ENCODE peak calls at places on chromosome 2, in six cellular contexts. One of them, this sample, is unnamed.

GRCh38 chr2:39275016-39275415 is 31.2 kb upstream of the CDKL4 start:
- ATAC-seq in activated CD4-positive, alpha-beta T cell treated with anti-CD3 and anti-CD28 coated beads for 36 hours: no peak
- ATAC-seq in sciatic nerve: no peak
- ATAC-seq in Right ventricle myocardium superior: no peak
- ATAC-seq in activated CD8-positive, alpha-beta memory T cell treated with anti-CD3 and anti-CD28 coated beads, Interleukin-2, amount 10 ng/mL, durations not matched to agents 7 days and 5 days: no peak
- ATAC-seq in Right ventricle myocardium inferior: no peak
- ATAC-seq in this sample: no peak

GRCh38 chr2:200703132-200703925 is 108.4 kb upstream of the BZW1 start:
- ATAC-seq in activated CD4-positive, alpha-beta T cell treated with anti-CD3 and anti-CD28 coated beads for 36 hours: peak; percentile 85
- ATAC-seq in sciatic nerve: peak; percentile 64
- ATAC-seq in Right ventricle myocardium superior: peak; percentile 66
- ATAC-seq in activated CD8-positive, alpha-beta memory T cell treated with anti-CD3 and anti-CD28 coated beads, Interleukin-2, amount 10 ng/mL, durations not matched to agents 7 days and 5 days: peak; percentile 78
- ATAC-seq in Right ventricle myocardium inferior: no peak
- ATAC-seq in this sample: no peak

GRCh38 chr2:240793313-240794177 is 26.5 kb downstream of the KIF1A start:
- ATAC-seq in activated CD4-positive, alpha-beta T cell treated with anti-CD3 and anti-CD28 coated beads for 36 hours: no peak
- ATAC-seq in sciatic nerve: no peak
- ATAC-seq in Right ventricle myocardium superior: no peak
- ATAC-seq in activated CD8-positive, alpha-beta memory T cell treated with anti-CD3 and anti-CD28 coated beads, Interleukin-2, amount 10 ng/mL, durations not matched to agents 7 days and 5 days: no peak
- ATAC-seq in Right ventricle myocardium inferior: no peak
- ATAC-seq in this sample: no peak

GRCh38 chr2:174771136-174771535 is 6.9 kb upstream of the CHRNA1 start:
- ATAC-seq in activated CD4-positive, alpha-beta T cell treated with anti-CD3 and anti-CD28 coated beads for 36 hours: no peak
- ATAC-seq in sciatic nerve: no peak
- ATAC-seq in Right ventricle myocardium superior: peak; percentile 5
- ATAC-seq in activated CD8-positive, alpha-beta memory T cell treated with anti-CD3 and anti-CD28 coated beads, Interleukin-2, amount 10 ng/mL, durations not matched to agents 7 days and 5 days: no peak
- ATAC-seq in Right ventricle myocardium inferior: no peak
- ATAC-seq in this sample: no peak

GRCh38 chr2:26336719-26337118 is 9.2 kb upstream of the SELENOI start:
- ATAC-seq in activated CD4-positive, alpha-beta T cell treated with anti-CD3 and anti-CD28 coated beads for 36 hours: peak; percentile 83
- ATAC-seq in sciatic nerve: no peak
- ATAC-seq in Right ventricle myocardium superior: no peak
- ATAC-seq in activated CD8-positive, alpha-beta memory T cell treated with anti-CD3 and anti-CD28 coated beads, Interleukin-2, amount 10 ng/mL, durations not matched to agents 7 days and 5 days: peak; percentile 9
- ATAC-seq in Right ventricle myocardium inferior: no peak
- ATAC-seq in this sample: no peak

GRCh38 chr2:174965992-174966789 is 39.0 kb downstream of the CHN1 start:
- ATAC-seq in activated CD4-positive, alpha-beta T cell treated with anti-CD3 and anti-CD28 coated beads for 36 hours: peak; percentile 58
- ATAC-seq in sciatic nerve: peak; percentile 68
- ATAC-seq in Right ventricle myocardium superior: no peak
- ATAC-seq in activated CD8-positive, alpha-beta memory T cell treated with anti-CD3 and anti-CD28 coated beads, Interleukin-2, amount 10 ng/mL, durations not matched to agents 7 days and 5 days: peak; percentile 36
- ATAC-seq in Right ventricle myocardium inferior: no peak
- ATAC-seq in this sample: no peak

GRCh38 chr2:113282747-113283533 is 4.2 kb upstream of the PAX8 start:
- ATAC-seq in activated CD4-positive, alpha-beta T cell treated with anti-CD3 and anti-CD28 coated beads for 36 hours: no peak
- ATAC-seq in sciatic nerve: peak; percentile 66
- ATAC-seq in Right ventricle myocardium superior: peak; percentile 70
- ATAC-seq in activated CD8-positive, alpha-beta memory T cell treated with anti-CD3 and anti-CD28 coated beads, Interleukin-2, amount 10 ng/mL, durations not matched to agents 7 days and 5 days: no peak
- ATAC-seq in Right ventricle myocardium inferior: peak; percentile 52
- ATAC-seq in this sample: no peak

GRCh38 chr2:55824554-55825096 is 99.0 kb downstream of the EFEMP1 start:
- ATAC-seq in activated CD4-positive, alpha-beta T cell treated with anti-CD3 and anti-CD28 coated beads for 36 hours: no peak
- ATAC-seq in sciatic nerve: peak; percentile 15
- ATAC-seq in Right ventricle myocardium superior: no peak
- ATAC-seq in activated CD8-positive, alpha-beta memory T cell treated with anti-CD3 and anti-CD28 coated beads, Interleukin-2, amount 10 ng/mL, durations not matched to agents 7 days and 5 days: no peak
- ATAC-seq in Right ventricle myocardium inferior: no peak
- ATAC-seq in this sample: no peak

GRCh38 chr2:36550006-36550405 is 48.0 kb downstream of the FEZ2 start:
- ATAC-seq in activated CD4-positive, alpha-beta T cell treated with anti-CD3 and anti-CD28 coated beads for 36 hours: no peak
- ATAC-seq in sciatic nerve: no peak
- ATAC-seq in Right ventricle myocardium superior: no peak
- ATAC-seq in activated CD8-positive, alpha-beta memory T cell treated with anti-CD3 and anti-CD28 coated beads, Interleukin-2, amount 10 ng/mL, durations not matched to agents 7 days and 5 days: no peak
- ATAC-seq in Right ventricle myocardium inferior: no peak
- ATAC-seq in this sample: no peak

GRCh38 chr2:155412599-155412998 is 714.1 kb downstream of the KCNJ3 start:
- ATAC-seq in activated CD4-positive, alpha-beta T cell treated with anti-CD3 and anti-CD28 coated beads for 36 hours: no peak
- ATAC-seq in sciatic nerve: no peak
- ATAC-seq in Right ventricle myocardium superior: no peak
- ATAC-seq in activated CD8-positive, alpha-beta memory T cell treated with anti-CD3 and anti-CD28 coated beads, Interleukin-2, amount 10 ng/mL, durations not matched to agents 7 days and 5 days: no peak
- ATAC-seq in Right ventricle myocardium inferior: no peak
- ATAC-seq in this sample: no peak

GRCh38 chr2:121263996-121264715 is 20.8 kb downstream of the TFCP2L1 start:
- ATAC-seq in activated CD4-positive, alpha-beta T cell treated with anti-CD3 and anti-CD28 coated beads for 36 hours: no peak
- ATAC-seq in sciatic nerve: no peak
- ATAC-seq in Right ventricle myocardium superior: no peak
- ATAC-seq in activated CD8-positive, alpha-beta memory T cell treated with anti-CD3 and anti-CD28 coated beads, Interleukin-2, amount 10 ng/mL, durations not matched to agents 7 days and 5 days: no peak
- ATAC-seq in Right ventricle myocardium inferior: no peak
- ATAC-seq in this sample: no peak

GRCh38 chr2:216884347-216884746 is 24.5 kb upstream of the TNP1 start:
- ATAC-seq in activated CD4-positive, alpha-beta T cell treated with anti-CD3 and anti-CD28 coated beads for 36 hours: no peak
- ATAC-seq in sciatic nerve: peak; percentile 33
- ATAC-seq in Right ventricle myocardium superior: peak; percentile 11
- ATAC-seq in activated CD8-positive, alpha-beta memory T cell treated with anti-CD3 and anti-CD28 coated beads, Interleukin-2, amount 10 ng/mL, durations not matched to agents 7 days and 5 days: no peak
- ATAC-seq in Right ventricle myocardium inferior: peak; percentile 27
- ATAC-seq in this sample: peak; percentile 55

GRCh38 chr2:73855526-73855925 is 26.8 kb downstream of the STAMBP start:
- ATAC-seq in activated CD4-positive, alpha-beta T cell treated with anti-CD3 and anti-CD28 coated beads for 36 hours: no peak
- ATAC-seq in sciatic nerve: no peak
- ATAC-seq in Right ventricle myocardium superior: no peak
- ATAC-seq in activated CD8-positive, alpha-beta memory T cell treated with anti-CD3 and anti-CD28 coated beads, Interleukin-2, amount 10 ng/mL, durations not matched to agents 7 days and 5 days: no peak
- ATAC-seq in Right ventricle myocardium inferior: no peak
- ATAC-seq in this sample: no peak

GRCh38 chr2:165901996-165902395 is 51.6 kb downstream of the TTC21B start:
- ATAC-seq in activated CD4-positive, alpha-beta T cell treated with anti-CD3 and anti-CD28 coated beads for 36 hours: no peak
- ATAC-seq in sciatic nerve: no peak
- ATAC-seq in Right ventricle myocardium superior: no peak
- ATAC-seq in activated CD8-positive, alpha-beta memory T cell treated with anti-CD3 and anti-CD28 coated beads, Interleukin-2, amount 10 ng/mL, durations not matched to agents 7 days and 5 days: no peak
- ATAC-seq in Right ventricle myocardium inferior: no peak
- ATAC-seq in this sample: no peak

GRCh38 chr2:36780231-36780808 is 83.8 kb downstream of the VIT start:
- ATAC-seq in activated CD4-positive, alpha-beta T cell treated with anti-CD3 and anti-CD28 coated beads for 36 hours: peak; percentile 55
- ATAC-seq in sciatic nerve: peak; percentile 56
- ATAC-seq in Right ventricle myocardium superior: peak; percentile 53
- ATAC-seq in activated CD8-positive, alpha-beta memory T cell treated with anti-CD3 and anti-CD28 coated beads, Interleukin-2, amount 10 ng/mL, durations not matched to agents 7 days and 5 days: peak; percentile 51
- ATAC-seq in Right ventricle myocardium inferior: no peak
- ATAC-seq in this sample: peak; percentile 44

GRCh38 chr2:56287974-56288373 is 104.2 kb downstream of the CCDC85A start:
- ATAC-seq in activated CD4-positive, alpha-beta T cell treated with anti-CD3 and anti-CD28 coated beads for 36 hours: no peak
- ATAC-seq in sciatic nerve: no peak
- ATAC-seq in Right ventricle myocardium superior: no peak
- ATAC-seq in activated CD8-positive, alpha-beta memory T cell treated with anti-CD3 and anti-CD28 coated beads, Interleukin-2, amount 10 ng/mL, durations not matched to agents 7 days and 5 days: no peak
- ATAC-seq in Right ventricle myocardium inferior: no peak
- ATAC-seq in this sample: no peak

GRCh38 chr2:118903489-118904215 is 38.3 kb upstream of the MARCO start:
- ATAC-seq in activated CD4-positive, alpha-beta T cell treated with anti-CD3 and anti-CD28 coated beads for 36 hours: no peak
- ATAC-seq in sciatic nerve: peak; percentile 15
- ATAC-seq in Right ventricle myocardium superior: peak; percentile 25
- ATAC-seq in activated CD8-positive, alpha-beta memory T cell treated with anti-CD3 and anti-CD28 coated beads, Interleukin-2, amount 10 ng/mL, durations not matched to agents 7 days and 5 days: no peak
- ATAC-seq in Right ventricle myocardium inferior: peak; percentile 34
- ATAC-seq in this sample: no peak

GRCh38 chr2:240624011-240624949 is 1.0 kb upstream of the GPR35 start:
- ATAC-seq in activated CD4-positive, alpha-beta T cell treated with anti-CD3 and anti-CD28 coated beads for 36 hours: no peak
- ATAC-seq in sciatic nerve: peak; percentile 6
- ATAC-seq in Right ventricle myocardium superior: peak; percentile 16
- ATAC-seq in activated CD8-positive, alpha-beta memory T cell treated with anti-CD3 and anti-CD28 coated beads, Interleukin-2, amount 10 ng/mL, durations not matched to agents 7 days and 5 days: peak; percentile 3
- ATAC-seq in Right ventricle myocardium inferior: no peak
- ATAC-seq in this sample: no peak

GRCh38 chr2:148244593-148245292 is 223.9 kb downstream of the MBD5 start:
- ATAC-seq in activated CD4-positive, alpha-beta T cell treated with anti-CD3 and anti-CD28 coated beads for 36 hours: no peak
- ATAC-seq in sciatic nerve: no peak
- ATAC-seq in Right ventricle myocardium superior: no peak
- ATAC-seq in activated CD8-positive, alpha-beta memory T cell treated with anti-CD3 and anti-CD28 coated beads, Interleukin-2, amount 10 ng/mL, durations not matched to agents 7 days and 5 days: no peak
- ATAC-seq in Right ventricle myocardium inferior: no peak
- ATAC-seq in this sample: no peak

GRCh38 chr2:200747668-200748618 is 63.8 kb upstream of the BZW1 start:
- ATAC-seq in activated CD4-positive, alpha-beta T cell treated with anti-CD3 and anti-CD28 coated beads for 36 hours: no peak
- ATAC-seq in sciatic nerve: peak; percentile 54
- ATAC-seq in Right ventricle myocardium superior: no peak
- ATAC-seq in activated CD8-positive, alpha-beta memory T cell treated with anti-CD3 and anti-CD28 coated beads, Interleukin-2, amount 10 ng/mL, durations not matched to agents 7 days and 5 days: no peak
- ATAC-seq in Right ventricle myocardium inferior: no peak
- ATAC-seq in this sample: peak; percentile 6

GRCh38 chr2:15134957-15135356 is 426.2 kb downstream of the NBAS start:
- ATAC-seq in activated CD4-positive, alpha-beta T cell treated with anti-CD3 and anti-CD28 coated beads for 36 hours: no peak
- ATAC-seq in sciatic nerve: no peak
- ATAC-seq in Right ventricle myocardium superior: no peak
- ATAC-seq in activated CD8-positive, alpha-beta memory T cell treated with anti-CD3 and anti-CD28 coated beads, Interleukin-2, amount 10 ng/mL, durations not matched to agents 7 days and 5 days: no peak
- ATAC-seq in Right ventricle myocardium inferior: no peak
- ATAC-seq in this sample: no peak

GRCh38 chr2:20172273-20173052 is 52.5 kb downstream of the SDC1 start:
- ATAC-seq in activated CD4-positive, alpha-beta T cell treated with anti-CD3 and anti-CD28 coated beads for 36 hours: no peak
- ATAC-seq in sciatic nerve: peak; percentile 63
- ATAC-seq in Right ventricle myocardium superior: no peak
- ATAC-seq in activated CD8-positive, alpha-beta memory T cell treated with anti-CD3 and anti-CD28 coated beads, Interleukin-2, amount 10 ng/mL, durations not matched to agents 7 days and 5 days: no peak
- ATAC-seq in Right ventricle myocardium inferior: peak; percentile 49
- ATAC-seq in this sample: no peak

GRCh38 chr2:12076810-12077209 is 330.4 kb downstream of the LPIN1 start:
- ATAC-seq in activated CD4-positive, alpha-beta T cell treated with anti-CD3 and anti-CD28 coated beads for 36 hours: peak; percentile 63
- ATAC-seq in sciatic nerve: no peak
- ATAC-seq in Right ventricle myocardium superior: no peak
- ATAC-seq in activated CD8-positive, alpha-beta memory T cell treated with anti-CD3 and anti-CD28 coated beads, Interleukin-2, amount 10 ng/mL, durations not matched to agents 7 days and 5 days: no peak
- ATAC-seq in Right ventricle myocardium inferior: no peak
- ATAC-seq in this sample: no peak

GRCh38 chr2:192254444-192254843 is 59.7 kb upstream of the TMEFF2 start:
- ATAC-seq in activated CD4-positive, alpha-beta T cell treated with anti-CD3 and anti-CD28 coated beads for 36 hours: no peak
- ATAC-seq in sciatic nerve: no peak
- ATAC-seq in Right ventricle myocardium superior: no peak
- ATAC-seq in activated CD8-positive, alpha-beta memory T cell treated with anti-CD3 and anti-CD28 coated beads, Interleukin-2, amount 10 ng/mL, durations not matched to agents 7 days and 5 days: no peak
- ATAC-seq in Right ventricle myocardium inferior: no peak
- ATAC-seq in this sample: no peak

GRCh38 chr2:61620244-61621159 is 82.3 kb upstream of the XPO1 start:
- ATAC-seq in activated CD4-positive, alpha-beta T cell treated with anti-CD3 and anti-CD28 coated beads for 36 hours: peak; percentile 91
- ATAC-seq in sciatic nerve: no peak
- ATAC-seq in Right ventricle myocardium superior: no peak
- ATAC-seq in activated CD8-positive, alpha-beta memory T cell treated with anti-CD3 and anti-CD28 coated beads, Interleukin-2, amount 10 ng/mL, durations not matched to agents 7 days and 5 days: peak; percentile 39
- ATAC-seq in Right ventricle myocardium inferior: no peak
- ATAC-seq in this sample: no peak

GRCh38 chr2:101807242-101807641 is 109.7 kb downstream of the MAP4K4 start:
- ATAC-seq in activated CD4-positive, alpha-beta T cell treated with anti-CD3 and anti-CD28 coated beads for 36 hours: peak; percentile 17
- ATAC-seq in sciatic nerve: no peak
- ATAC-seq in Right ventricle myocardium superior: no peak
- ATAC-seq in activated CD8-positive, alpha-beta memory T cell treated with anti-CD3 and anti-CD28 coated beads, Interleukin-2, amount 10 ng/mL, durations not matched to agents 7 days and 5 days: no peak
- ATAC-seq in Right ventricle myocardium inferior: no peak
- ATAC-seq in this sample: no peak

GRCh38 chr2:199602271-199602895 is 144.6 kb upstream of the SATB2 start:
- ATAC-seq in activated CD4-positive, alpha-beta T cell treated with anti-CD3 and anti-CD28 coated beads for 36 hours: no peak
- ATAC-seq in sciatic nerve: no peak
- ATAC-seq in Right ventricle myocardium superior: no peak
- ATAC-seq in activated CD8-positive, alpha-beta memory T cell treated with anti-CD3 and anti-CD28 coated beads, Interleukin-2, amount 10 ng/mL, durations not matched to agents 7 days and 5 days: no peak
- ATAC-seq in Right ventricle myocardium inferior: no peak
- ATAC-seq in this sample: no peak

GRCh38 chr2:190670182-190670946 is 21.5 kb downstream of the NAB1 start:
- ATAC-seq in activated CD4-positive, alpha-beta T cell treated with anti-CD3 and anti-CD28 coated beads for 36 hours: peak; percentile 53
- ATAC-seq in sciatic nerve: no peak
- ATAC-seq in Right ventricle myocardium superior: no peak
- ATAC-seq in activated CD8-positive, alpha-beta memory T cell treated with anti-CD3 and anti-CD28 coated beads, Interleukin-2, amount 10 ng/mL, durations not matched to agents 7 days and 5 days: peak; percentile 44
- ATAC-seq in Right ventricle myocardium inferior: no peak
- ATAC-seq in this sample: no peak

GRCh38 chr2:132670104-132670960 is at the start of gene LYPD1:
- ATAC-seq in activated CD4-positive, alpha-beta T cell treated with anti-CD3 and anti-CD28 coated beads for 36 hours: no peak
- ATAC-seq in sciatic nerve: peak; percentile 68
- ATAC-seq in Right ventricle myocardium superior: peak; percentile 71
- ATAC-seq in activated CD8-positive, alpha-beta memory T cell treated with anti-CD3 and anti-CD28 coated beads, Interleukin-2, amount 10 ng/mL, durations not matched to agents 7 days and 5 days: no peak
- ATAC-seq in Right ventricle myocardium inferior: peak; percentile 58
- ATAC-seq in this sample: peak; percentile 40

GRCh38 chr2:15311201-15311882 is 249.8 kb downstream of the NBAS start:
- ATAC-seq in activated CD4-positive, alpha-beta T cell treated with anti-CD3 and anti-CD28 coated beads for 36 hours: no peak
- ATAC-seq in sciatic nerve: no peak
- ATAC-seq in Right ventricle myocardium superior: no peak
- ATAC-seq in activated CD8-positive, alpha-beta memory T cell treated with anti-CD3 and anti-CD28 coated beads, Interleukin-2, amount 10 ng/mL, durations not matched to agents 7 days and 5 days: peak; percentile 56
- ATAC-seq in Right ventricle myocardium inferior: no peak
- ATAC-seq in this sample: no peak

GRCh38 chr2:85291425-85292023 is 36.3 kb downstream of the TGOLN2 start:
- ATAC-seq in activated CD4-positive, alpha-beta T cell treated with anti-CD3 and anti-CD28 coated beads for 36 hours: peak; percentile 66
- ATAC-seq in sciatic nerve: no peak
- ATAC-seq in Right ventricle myocardium superior: no peak
- ATAC-seq in activated CD8-positive, alpha-beta memory T cell treated with anti-CD3 and anti-CD28 coated beads, Interleukin-2, amount 10 ng/mL, durations not matched to agents 7 days and 5 days: peak; percentile 77
- ATAC-seq in Right ventricle myocardium inferior: no peak
- ATAC-seq in this sample: no peak

GRCh38 chr2:101140978-101141655 is 10.1 kb downstream of the TBC1D8 start:
- ATAC-seq in activated CD4-positive, alpha-beta T cell treated with anti-CD3 and anti-CD28 coated beads for 36 hours: no peak
- ATAC-seq in sciatic nerve: no peak
- ATAC-seq in Right ventricle myocardium superior: no peak
- ATAC-seq in activated CD8-positive, alpha-beta memory T cell treated with anti-CD3 and anti-CD28 coated beads, Interleukin-2, amount 10 ng/mL, durations not matched to agents 7 days and 5 days: no peak
- ATAC-seq in Right ventricle myocardium inferior: no peak
- ATAC-seq in this sample: no peak

GRCh38 chr2:197356136-197356535 is 45.6 kb upstream of the ANKRD44 start:
- ATAC-seq in activated CD4-positive, alpha-beta T cell treated with anti-CD3 and anti-CD28 coated beads for 36 hours: peak; percentile 12
- ATAC-seq in sciatic nerve: no peak
- ATAC-seq in Right ventricle myocardium superior: no peak
- ATAC-seq in activated CD8-positive, alpha-beta memory T cell treated with anti-CD3 and anti-CD28 coated beads, Interleukin-2, amount 10 ng/mL, durations not matched to agents 7 days and 5 days: no peak
- ATAC-seq in Right ventricle myocardium inferior: no peak
- ATAC-seq in this sample: no peak

GRCh38 chr2:42031783-42032620 is 15.8 kb upstream of the PKDCC start:
- ATAC-seq in activated CD4-positive, alpha-beta T cell treated with anti-CD3 and anti-CD28 coated beads for 36 hours: no peak
- ATAC-seq in sciatic nerve: peak; percentile 67
- ATAC-seq in Right ventricle myocardium superior: no peak
- ATAC-seq in activated CD8-positive, alpha-beta memory T cell treated with anti-CD3 and anti-CD28 coated beads, Interleukin-2, amount 10 ng/mL, durations not matched to agents 7 days and 5 days: no peak
- ATAC-seq in Right ventricle myocardium inferior: no peak
- ATAC-seq in this sample: no peak

GRCh38 chr2:237955640-237956401 is 11.0 kb upstream of the UBE2F start:
- ATAC-seq in activated CD4-positive, alpha-beta T cell treated with anti-CD3 and anti-CD28 coated beads for 36 hours: peak; percentile 39
- ATAC-seq in sciatic nerve: no peak
- ATAC-seq in Right ventricle myocardium superior: no peak
- ATAC-seq in activated CD8-positive, alpha-beta memory T cell treated with anti-CD3 and anti-CD28 coated beads, Interleukin-2, amount 10 ng/mL, durations not matched to agents 7 days and 5 days: peak; percentile 16
- ATAC-seq in Right ventricle myocardium inferior: peak; percentile 23
- ATAC-seq in this sample: no peak

GRCh38 chr2:146527166-146527565 is 1317.7 kb upstream of the ACVR2A start:
- ATAC-seq in activated CD4-positive, alpha-beta T cell treated with anti-CD3 and anti-CD28 coated beads for 36 hours: no peak
- ATAC-seq in sciatic nerve: no peak
- ATAC-seq in Right ventricle myocardium superior: no peak
- ATAC-seq in activated CD8-positive, alpha-beta memory T cell treated with anti-CD3 and anti-CD28 coated beads, Interleukin-2, amount 10 ng/mL, durations not matched to agents 7 days and 5 days: no peak
- ATAC-seq in Right ventricle myocardium inferior: no peak
- ATAC-seq in this sample: no peak

GRCh38 chr2:204664708-204665121 is 119.4 kb downstream of the PARD3B start:
- ATAC-seq in activated CD4-positive, alpha-beta T cell treated with anti-CD3 and anti-CD28 coated beads for 36 hours: no peak
- ATAC-seq in sciatic nerve: peak; percentile 83
- ATAC-seq in Right ventricle myocardium superior: peak; percentile 51
- ATAC-seq in activated CD8-positive, alpha-beta memory T cell treated with anti-CD3 and anti-CD28 coated beads, Interleukin-2, amount 10 ng/mL, durations not matched to agents 7 days and 5 days: no peak
- ATAC-seq in Right ventricle myocardium inferior: no peak
- ATAC-seq in this sample: peak; percentile 64

GRCh38 chr2:225137971-225138370 is 95.7 kb upstream of the DOCK10 start:
- ATAC-seq in activated CD4-positive, alpha-beta T cell treated with anti-CD3 and anti-CD28 coated beads for 36 hours: no peak
- ATAC-seq in sciatic nerve: no peak
- ATAC-seq in Right ventricle myocardium superior: no peak
- ATAC-seq in activated CD8-positive, alpha-beta memory T cell treated with anti-CD3 and anti-CD28 coated beads, Interleukin-2, amount 10 ng/mL, durations not matched to agents 7 days and 5 days: no peak
- ATAC-seq in Right ventricle myocardium inferior: no peak
- ATAC-seq in this sample: no peak